ENCODE peak calls at places on chromosomes 7 and 10, in seven cellular contexts. R is A549, C is uterus, L is IMR-90, Z is HCT116, Q is sigmoid colon, V is suprapubic skin. U is an unnamed sample.
A peak's percentile ranks its signal among the peaks of the same experiment; 100 is the strongest.

GRCh38 chr7:87877641-87878040 is 1.3 kb downstream of the DBF4 start:
- DNase-seq in R (no peak), V (no peak), C (no peak), Z (no peak), L (no peak), Q (no peak), U (no peak)

GRCh38 chr10:31630866-31631567 is 297.6 kb downstream of the ARHGAP12 start:
- DNase-seq in Z (no peak), C (no peak), V (no peak), R (no peak), L (no peak), Q (peak; percentile 66), U (no peak)

GRCh38 chr10:35462491-35462934 is 126.2 kb downstream of the CCNY start:
- DNase-seq in C (no peak), L (no peak), R (no peak), Q (no peak), V (no peak), Z (no peak), U (no peak)

GRCh38 chr10:30784896-30785605 is 155.5 kb upstream of the LYZL2 start:
- DNase-seq in C (peak; percentile 76), L (peak; percentile 69), Q (peak; percentile 94), V (peak; percentile 88), Z (no peak), R (no peak), U (peak; percentile 7)

GRCh38 chr7:27030393-27031001 is 65.3 kb downstream of the HOXA1 start:
- DNase-seq in C (no peak), Z (no peak), V (no peak), Q (no peak), L (no peak), R (no peak), U (no peak)

GRCh38 chr10:11006428-11006825 is 11.2 kb upstream of the CELF2 start:
- DNase-seq in V (no peak), Z (no peak), Q (no peak), L (no peak), C (no peak), R (no peak), U (no peak)

GRCh38 chr7:5248201-5248885 is 34.4 kb upstream of the SLC29A4 start:
- DNase-seq in R (no peak), C (peak; percentile 81), L (peak; percentile 21), Z (no peak), V (no peak), Q (peak; percentile 93), U (no peak)

GRCh38 chr10:68684413-68684812 is 36.6 kb upstream of the CCAR1 start:
- DNase-seq in Q (no peak), V (no peak), C (no peak), R (no peak), Z (no peak), L (no peak), U (no peak)

GRCh38 chr10:121772406-121772805 is 155.4 kb downstream of the ATE1 start:
- DNase-seq in L (no peak), Q (no peak), Z (no peak), C (no peak), R (no peak), V (no peak), U (no peak)

DNA sequence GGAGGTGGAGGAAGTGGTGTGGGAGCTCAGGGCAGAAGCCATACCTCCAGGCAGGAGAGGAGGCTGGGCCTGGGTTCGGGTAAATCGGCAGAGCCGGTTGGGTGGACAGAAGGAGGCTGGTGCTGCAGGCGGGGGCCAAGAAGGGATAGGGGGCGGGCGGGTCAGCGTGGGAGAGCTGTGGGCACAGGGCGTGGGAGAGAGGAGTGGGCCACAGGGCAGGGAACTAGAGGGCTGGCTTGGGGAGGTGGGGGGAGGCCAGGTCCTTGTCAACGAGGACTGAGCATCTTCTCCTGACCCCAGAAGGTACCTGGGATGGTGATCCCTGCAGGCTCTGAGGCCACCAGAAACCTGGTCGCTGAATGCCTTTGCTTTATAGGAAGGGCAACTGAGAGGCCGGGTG is 11.9 kb downstream of the LAT2 start:
- DNase-seq in C (no peak), Q (no peak), Z (no peak), R (no peak), V (no peak), L (no peak), U (no peak)
- TF ChIP-seq POLR2A in C (no peak), Q (no peak), Z (no peak), R (no peak), V (no peak), L (no peak), U (no peak)

DNA sequence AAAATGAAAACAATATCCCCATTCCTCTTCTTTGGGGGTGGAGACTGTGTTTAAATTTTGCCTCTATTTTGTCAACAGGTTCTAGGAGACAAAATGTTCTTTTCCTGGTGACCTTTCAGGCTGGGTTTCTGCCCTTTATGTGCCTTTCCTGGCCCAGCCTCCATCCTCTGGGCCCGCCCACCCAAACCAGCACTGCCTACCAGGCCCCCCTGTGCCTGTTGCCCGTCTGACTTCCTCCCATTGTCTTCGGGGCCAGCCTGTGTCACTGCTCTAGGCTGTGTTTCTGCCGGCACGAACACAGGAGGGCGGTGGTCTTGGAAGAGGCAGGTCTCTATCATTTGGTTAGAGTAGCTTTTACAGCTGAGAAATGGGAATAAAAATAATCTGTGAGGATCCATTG is 13.9 kb downstream of the TSPAN14 start:
- DNase-seq in Q (peak; percentile 80), Z (no peak), R (no peak), L (no peak), V (peak; percentile 87), C (peak; percentile 41), U (no peak)
- TF ChIP-seq POLR2A in Q (no peak), Z (no peak), R (no peak), L (no peak), V (no peak), C (no peak), U (no peak)

DNA sequence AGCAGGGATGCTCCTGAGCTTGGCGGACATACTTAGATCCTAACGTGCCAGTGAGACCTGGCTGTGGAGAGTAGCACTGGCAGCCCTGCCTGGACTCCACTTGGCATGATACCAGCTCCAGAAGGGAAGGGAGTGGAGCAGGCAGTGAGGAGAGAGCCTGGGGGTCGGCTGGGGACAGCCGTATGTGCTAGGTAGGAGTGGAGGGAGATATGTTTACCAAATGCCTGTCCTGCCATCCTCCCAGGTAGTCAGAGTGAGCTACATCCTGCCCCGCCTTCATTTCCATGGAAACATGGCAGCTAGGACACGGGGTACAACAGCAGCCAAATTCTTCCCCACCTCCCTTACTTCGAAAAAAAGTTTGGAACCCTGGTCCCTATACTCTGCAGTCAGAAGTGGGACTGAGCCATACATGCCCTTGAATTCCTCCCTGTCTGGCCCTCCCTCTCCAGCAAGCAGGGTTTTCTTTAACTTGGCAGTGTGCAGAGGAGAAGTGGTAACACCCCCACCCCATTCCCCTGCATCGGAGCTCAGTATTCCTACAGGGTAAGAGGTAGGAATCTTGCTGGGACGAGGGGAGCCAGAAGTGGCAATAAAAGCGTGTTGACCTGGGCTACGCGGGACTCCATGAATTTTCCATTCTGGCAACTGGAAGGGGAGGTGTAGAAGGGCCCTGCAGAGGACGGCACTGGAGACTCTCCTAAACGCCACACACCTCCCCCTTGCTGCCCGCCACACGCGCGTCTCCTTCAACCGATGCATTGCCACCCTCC is 20.0 kb upstream of the SMO start:
- DNase-seq in C (peak; percentile 16), Q (no peak), V (no peak), L (no peak), Z (no peak), R (no peak), U (no peak)
- TF ChIP-seq POLR2A in C (no peak), Q (no peak), V (no peak), L (no peak), Z (no peak), R (no peak), U (no peak)

GRCh38 chr7:16066805-16067459 is 354.4 kb downstream of the CRPPA start:
- DNase-seq in Z (no peak), Q (no peak), R (no peak), C (no peak), V (no peak), L (no peak), U (no peak)
- TF ChIP-seq POLR2A in Z (no peak), Q (no peak), R (no peak), C (no peak), V (no peak), L (no peak), U (no peak)

GRCh38 chr10:70889291-70889690 is 926 bp upstream of the PCBD1 start:
- DNase-seq in V (no peak), L (no peak), Z (no peak), C (no peak), Q (no peak), R (no peak), U (no peak)

GRCh38 chr10:70885485-70885884 is 2.9 kb downstream of the PCBD1 start:
- DNase-seq in L (no peak), C (no peak), Z (no peak), Q (no peak), R (no peak), V (no peak), U (no peak)

GRCh38 chr10:70885931-70886903 is 2.1 kb downstream of the PCBD1 start:
- DNase-seq in V (no peak), Z (no peak), C (no peak), R (no peak), Q (no peak), L (no peak), U (no peak)

GRCh38 chr10:70886921-70887665 is 1.3 kb downstream of the PCBD1 start:
- DNase-seq in C (no peak), R (no peak), V (no peak), Q (no peak), Z (no peak), L (no peak), U (no peak)

GRCh38 chr10:70887804-70888800 is at the start of gene PCBD1:
- DNase-seq in V (no peak), R (peak; percentile 77), C (peak; percentile 81), Q (peak; percentile 91), L (peak; percentile 36), Z (peak; percentile 54), U (peak; percentile 55)
- TF ChIP-seq POLR2A in V (peak; percentile 30), R (peak; percentile 85), C (peak; percentile 57), Q (peak; percentile 19), L (no peak), Z (peak; percentile 51), U (peak; percentile 34)

GRCh38 chr10:87863102-87863943 is at the start of the genes KLLN and PTEN:
- DNase-seq in Q (peak; percentile 93), Z (peak; percentile 72), C (peak; percentile 91), V (peak; percentile 94), L (peak; percentile 91), R (peak; percentile 83), U (peak; percentile 95)
- TF ChIP-seq POLR2A in Q (peak; percentile 70), Z (peak; percentile 52), C (peak; percentile 91), V (no peak), L (peak; percentile 87), R (peak; percentile 77), U (peak; percentile 78)

DNA sequence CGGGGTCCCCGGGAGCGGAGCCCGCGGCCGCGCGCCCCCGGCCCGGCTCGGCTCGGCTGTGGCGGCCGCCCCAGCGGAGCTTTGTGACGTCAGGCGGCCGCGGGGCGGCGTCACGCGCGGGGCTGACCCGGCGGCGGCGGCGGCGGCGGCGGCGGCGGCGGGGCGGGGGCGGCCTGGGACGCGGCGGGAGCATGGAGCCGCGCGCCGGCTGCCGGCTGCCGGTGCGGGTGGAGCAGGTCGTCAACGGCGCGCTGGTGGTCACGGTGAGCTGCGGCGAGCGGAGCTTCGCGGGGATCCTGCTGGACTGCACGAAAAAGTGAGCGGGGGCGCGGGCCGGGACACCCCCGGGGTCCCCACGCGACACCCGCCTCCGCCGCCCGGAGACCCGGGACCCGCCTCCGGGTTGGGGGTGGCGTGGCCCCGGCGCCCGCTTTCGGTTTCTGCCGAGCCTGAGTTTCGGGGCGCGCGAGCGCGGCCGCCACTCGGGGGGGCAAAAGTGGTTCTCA is at the start of gene PWWP2B:
- DNase-seq in Q (peak; percentile 77), C (peak; percentile 64), R (no peak), L (peak; percentile 19), Z (no peak), V (no peak), U (peak; percentile 64)
- TF ChIP-seq POLR2A in Q (no peak), C (peak; percentile 50), R (peak; percentile 45), L (no peak), Z (no peak), V (no peak), U (no peak)

U was measured in erythroblast.